ENCODE peak calls at places on chromosomes 12 and 14, in nine cellular contexts. Y is mammary epithelial cell; D is fibroblast of lung; U is GM06990; W is astrocyte of the spinal cord; O is lower leg skin; R is effector CD4-positive, alpha-beta T cell; L is activated T-cell treated with anti-CD3 and anti-CD28 coated beads, Interleukin-2, amount 50 U/mL, for 72 hours; S is MM.1S. G is an unnamed sample.

GRCh38 chr14:71208702-71209357 is 301.6 kb downstream of the PCNX1 start:
- DNase-seq in R (no peak), O (no peak), L (no peak), U (no peak), D (no peak), Y (no peak), S (no peak), W (no peak), G (no peak)

GRCh38 chr14:82655770-82656169 is 1122.1 kb upstream of the SEL1L start:
- DNase-seq in W (no peak), O (no peak), U (no peak), D (no peak), L (no peak), R (no peak), S (no peak), Y (no peak), G (no peak)

GRCh38 chr14:104201063-104201462 is 62.7 kb downstream of the KIF26A start:
- DNase-seq in U (no peak), W (no peak), D (no peak), S (no peak), L (no peak), R (no peak), Y (no peak), O (no peak), G (no peak)

GRCh38 chr14:76770521-76771431 is 9.5 kb downstream of the VASH1 start:
- DNase-seq in D (no peak), R (no peak), O (peak), S (no peak), L (no peak), U (no peak), Y (no peak), W (no peak), G (no peak)

GRCh38 chr14:98120831-98121464 is 1151.0 kb downstream of the BCL11B start:
- DNase-seq in W (no peak), L (peak), O (no peak), D (no peak), S (no peak), Y (peak), U (no peak), R (no peak), G (no peak)

GRCh38 chr12:93223440-93224426 is 154.0 kb upstream of the NUDT4 start:
- DNase-seq in R (no peak), Y (peak), W (no peak), D (peak), S (no peak), O (no peak), U (no peak), L (no peak), G (no peak)

GRCh38 chr12:14834502-14834901 is 8.8 kb downstream of the ART4 start:
- DNase-seq in Y (no peak), R (no peak), O (no peak), U (no peak), W (no peak), S (no peak), L (no peak), D (no peak), G (no peak)

GRCh38 chr12:72295744-72296143 is 23.6 kb downstream of the TRHDE start:
- DNase-seq in L (no peak), W (peak), D (peak), O (no peak), Y (peak), S (no peak), U (no peak), R (no peak), G (no peak)

GRCh38 chr12:38761111-38761510 is 144.3 kb downstream of the CPNE8 start:
- DNase-seq in U (no peak), R (no peak), Y (no peak), D (no peak), L (no peak), W (no peak), O (no peak), S (no peak), G (no peak)

GRCh38 chr12:78086553-78087362 is 256.1 kb downstream of the NAV3 start:
- DNase-seq in L (no peak), S (no peak), D (no peak), U (no peak), W (peak), Y (no peak), O (no peak), R (no peak), G (no peak)

GRCh38 chr14:81095539-81095938 is 125.2 kb downstream of the GTF2A1 start:
- DNase-seq in W (no peak), S (no peak), Y (no peak), U (no peak), O (no peak), D (no peak), L (no peak), R (no peak), G (no peak)

GRCh38 chr12:2395352-2395977 is 342.7 kb downstream of the CACNA1C start:
- DNase-seq in O (no peak), Y (no peak), W (peak), L (peak), R (no peak), D (peak), S (peak), U (no peak), G (no peak)

GRCh38 chr12:65518771-65519170 is 240.3 kb downstream of the MSRB3 start:
- DNase-seq in L (no peak), S (no peak), O (no peak), D (no peak), Y (peak), W (peak), U (no peak), R (no peak), G (no peak)

GRCh38 chr14:77485256-77485655 is 13.4 kb downstream of the ISM2 start:
- DNase-seq in W (no peak), R (no peak), L (no peak), U (no peak), S (no peak), Y (no peak), O (no peak), D (no peak), G (no peak)

GRCh38 chr14:103732868-103733626 is 17.4 kb downstream of the ZFYVE21 start:
- DNase-seq in R (no peak), L (no peak), U (no peak), O (no peak), W (no peak), D (no peak), S (no peak), Y (no peak), G (no peak)

GRCh38 chr14:90087433-90087832 is 25.6 kb downstream of the KCNK13 start:
- DNase-seq in R (no peak), L (no peak), S (no peak), O (peak), W (peak), D (peak), Y (peak), U (no peak), G (peak)

GRCh38 chr14:105252552-105253328 is 4.4 kb downstream of the BTBD6 start:
- DNase-seq in D (no peak), U (no peak), Y (no peak), S (no peak), O (no peak), L (no peak), W (no peak), R (no peak), G (no peak)

GRCh38 chr12:117189725-117190209 is 503 bp downstream of the FBXO21 start:
- DNase-seq in Y (peak), W (peak), D (peak), R (peak), U (peak), S (no peak), L (peak), O (no peak), G (no peak)

G was measured in GM12864.